ENCODE peak calls at places on chromosomes 6 and 20, in five cellular contexts. P, C, Y, I and K are unnamed samples.

GRCh38 chr6:85714893-85715530 is 72.3 kb upstream of the SYNCRIP start:
- DNase-seq in P (no peak), C (no peak), Y (no peak), I (no peak), K (no peak)

GRCh38 chr6:96743496-96743895 is 93.8 kb downstream of the GPR63 start:
- DNase-seq in Y (no peak), I (no peak), C (no peak), P (no peak), K (no peak)

GRCh38 chr20:32672315-32672981 is 1.3 kb downstream of the C20orf203 start:
- DNase-seq in I (no peak), Y (no peak), C (no peak), P (no peak), K (no peak)

GRCh38 chr6:5851261-5851757 is 155.4 kb downstream of the NRN1 start:
- DNase-seq in Y (no peak), P (no peak), C (peak), I (no peak), K (peak)

GRCh38 chr6:2850480-2851150 is 9.0 kb upstream of the SERPINB1 start:
- DNase-seq in Y (no peak), I (no peak), P (no peak), C (no peak), K (no peak)

GRCh38 chr6:28657756-28658465 is 132.2 kb downstream of the GPX5 start:
- DNase-seq in C (no peak), I (no peak), P (no peak), Y (peak), K (peak)

GRCh38 chr20:63829598-63829942 is 1.5 kb downstream of the ZBTB46 start:
- DNase-seq in Y (no peak), P (no peak), C (no peak), I (no peak), K (no peak)

GRCh38 chr6:141033101-141033500 is 1099.6 kb upstream of the GJE1 start:
- DNase-seq in Y (no peak), C (no peak), P (no peak), I (no peak), K (no peak)

GRCh38 chr6:76275746-76276145 is 203.3 kb upstream of the IMPG1 start:
- DNase-seq in P (no peak), I (no peak), C (no peak), Y (no peak), K (no peak)

GRCh38 chr6:41937472-41937871 is 4.1 kb downstream of the CCND3 start:
- DNase-seq in Y (peak), P (no peak), C (no peak), I (no peak), K (no peak)

GRCh38 chr6:12196326-12196936 is 93.7 kb upstream of the EDN1 start:
- DNase-seq in P (no peak), I (no peak), C (no peak), Y (no peak), K (no peak)

GRCh38 chr6:2740601-2741000 is 10.1 kb downstream of the MYLK4 start:
- DNase-seq in P (no peak), I (no peak), C (no peak), Y (no peak), K (no peak)

GRCh38 chr20:1451092-1451491 is 15.6 kb downstream of the NSFL1C start:
- DNase-seq in Y (no peak), I (no peak), C (no peak), P (no peak), K (no peak)

DNA sequence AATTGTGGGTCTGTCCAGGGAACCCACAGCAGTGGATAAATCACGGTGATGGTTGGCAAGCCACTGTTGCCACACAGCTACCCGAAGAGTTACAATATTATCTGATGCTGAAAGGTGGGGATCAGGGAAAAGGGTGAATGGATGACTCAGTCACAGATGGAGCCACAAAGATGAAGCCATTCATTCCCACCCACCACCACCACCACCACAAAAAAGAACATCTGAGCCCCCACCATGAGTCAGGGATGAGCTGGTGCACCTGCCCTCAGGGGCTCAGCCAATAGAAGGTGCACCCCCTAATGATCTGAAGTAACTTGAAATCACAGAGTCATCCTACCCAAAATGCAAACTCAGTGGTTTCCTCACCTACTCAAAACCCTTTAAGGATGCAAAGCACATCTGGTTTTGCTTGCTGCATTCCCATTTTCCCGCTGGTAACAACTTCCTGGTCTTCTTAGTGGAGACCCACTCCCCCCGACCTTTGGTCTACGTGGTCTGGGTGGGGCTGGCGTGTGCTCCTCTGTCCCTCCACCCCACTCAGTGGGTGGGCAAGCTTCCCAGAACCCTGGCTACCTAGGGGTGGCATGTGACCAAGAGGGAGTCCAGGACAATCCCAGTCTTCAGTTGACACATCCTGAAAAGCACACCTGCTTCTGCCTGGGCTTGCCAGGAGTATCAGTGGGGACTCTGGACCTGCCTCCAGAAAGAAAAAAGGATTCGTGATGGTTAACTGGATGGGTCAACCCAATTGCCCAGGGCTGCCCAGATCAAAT is 125.5 kb downstream of the ANKRD60 start:
- DNase-seq in C (no peak), P (no peak), I (no peak), Y (no peak), K (no peak)
- H3K4me3 ChIP-seq in C (no peak), P (no peak), I (no peak), Y (no peak), K (no peak)

GRCh38 chr6:35599761-35600658 is 87.3 kb upstream of the TULP1 start:
- DNase-seq in Y (no peak), P (no peak), C (no peak), I (no peak), K (no peak)
- H3K4me3 ChIP-seq in Y (no peak), P (no peak), C (no peak), I (no peak), K (no peak)

DNA sequence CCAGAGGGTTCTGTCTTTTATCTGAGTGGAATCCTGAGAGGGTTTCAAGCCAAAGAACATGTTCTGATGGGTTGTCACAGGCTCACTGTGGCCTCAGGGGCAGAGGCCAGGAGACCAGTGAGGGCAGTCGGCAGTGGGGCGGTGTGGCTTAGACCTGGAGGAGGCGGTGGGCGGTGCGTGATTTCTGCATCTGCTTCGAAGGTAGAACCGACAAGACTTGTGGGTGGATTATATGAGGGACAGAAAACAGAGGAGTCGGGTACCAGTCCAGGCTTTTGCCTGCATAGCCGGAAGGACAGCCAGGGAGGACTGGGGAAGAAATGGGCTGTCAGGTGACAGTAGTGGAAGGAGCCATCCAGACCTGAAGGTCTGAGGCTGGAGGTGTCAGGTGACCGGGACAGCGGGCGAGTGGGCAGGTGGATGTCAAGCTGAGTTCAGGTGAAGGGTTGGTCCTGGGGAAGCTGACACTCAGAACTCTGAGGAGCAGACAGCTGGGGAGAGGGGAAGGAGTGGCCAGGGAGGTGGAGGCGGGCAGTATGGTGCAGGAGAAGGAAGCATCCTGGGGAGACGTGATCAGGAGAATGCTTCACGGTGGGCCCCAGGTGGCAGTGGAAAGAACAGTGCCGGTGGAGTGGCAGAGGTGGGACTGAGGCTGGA is 3.1 kb downstream of the CTSZ start:
- DNase-seq in C (no peak), Y (no peak), P (peak), I (no peak), K (no peak)
- H3K4me3 ChIP-seq in C (no peak), Y (no peak), P (no peak), I (no peak), K (no peak)

DNA sequence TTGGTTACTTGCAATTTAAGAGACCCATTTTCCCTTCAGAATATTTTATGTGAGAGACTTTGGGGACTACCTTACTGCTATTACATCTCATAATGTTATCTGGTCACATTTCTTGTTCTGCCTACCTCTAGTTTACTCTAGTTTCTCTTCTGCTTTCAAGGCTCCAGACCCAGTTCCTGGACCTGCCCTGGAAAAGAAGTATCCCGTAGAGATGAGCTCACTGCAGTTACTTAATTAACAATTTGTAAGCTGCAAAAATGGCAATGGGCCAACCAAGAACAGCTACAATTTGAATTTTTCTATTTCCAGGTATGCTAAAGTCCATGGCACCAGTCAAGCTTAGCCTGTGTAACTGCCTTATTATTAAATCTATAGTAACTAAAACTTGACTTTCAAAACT is 25.0 kb downstream of the TAB2 start:
- DNase-seq in I (no peak), C (no peak), P (no peak), Y (no peak), K (peak)
- H3K4me3 ChIP-seq in I (no peak), C (no peak), P (no peak), Y (no peak), K (no peak)

DNA sequence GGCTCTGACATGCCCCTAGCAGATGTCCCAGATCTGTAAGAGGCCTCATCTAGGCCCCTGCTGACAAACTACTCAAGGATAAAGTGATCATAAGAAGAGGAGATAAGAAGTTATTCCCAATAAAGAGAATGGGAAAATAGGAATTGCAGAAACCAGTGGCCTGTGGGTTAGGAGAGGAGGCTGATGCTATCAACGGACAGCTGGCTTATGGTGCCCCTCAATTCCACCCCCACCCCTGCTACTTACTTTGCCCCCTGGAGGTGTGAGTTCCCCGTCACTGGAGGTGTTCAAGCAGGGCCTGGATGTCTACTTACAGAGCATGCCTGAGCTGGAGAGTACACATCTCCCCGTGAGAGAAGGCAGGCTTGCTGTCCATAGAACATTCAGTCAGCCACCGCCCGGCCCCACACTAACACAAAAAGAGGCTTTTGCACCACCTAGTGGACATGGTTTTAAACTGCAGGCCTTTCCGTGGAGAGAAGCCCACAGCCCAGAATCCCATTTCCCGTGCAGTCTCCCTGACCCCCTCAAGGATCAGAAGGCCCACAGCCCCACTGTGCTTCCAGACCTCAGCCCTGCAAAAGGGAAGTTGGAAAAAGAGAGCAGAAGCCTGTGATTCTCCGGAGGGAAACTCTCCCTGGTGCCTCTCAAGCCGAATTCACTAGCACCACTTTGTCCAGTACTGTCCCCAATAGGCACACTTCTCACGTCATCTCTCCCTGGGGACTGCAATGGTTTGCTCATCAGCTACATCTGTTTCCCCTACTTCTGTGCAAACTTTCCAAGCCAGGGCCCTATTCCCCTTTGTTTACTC is 23.8 kb upstream of the BNIP5 start:
- DNase-seq in I (peak), P (peak), C (peak), Y (peak), K (peak)
- H3K4me3 ChIP-seq in I (no peak), P (no peak), C (no peak), Y (no peak), K (no peak)